ENCODE peak calls at places on chromosomes 7 and 10, in nine cellular contexts. O, F, P, Q, N, Y, S, R and G are unnamed samples.

GRCh38 chr10:75100764-75101291 is 10.6 kb upstream of the SAMD8 start:
- DNase-seq in F (no peak), S (no peak), O (no peak), Q (no peak), N (no peak), Y (no peak), P (no peak), R (no peak), G (no peak)

GRCh38 chr10:115173915-115174443 is 80.8 kb downstream of the ATRNL1 start:
- DNase-seq in Y (no peak), P (no peak), Q (no peak), N (no peak), S (no peak), R (no peak), F (no peak), O (no peak), G (no peak)

GRCh38 chr10:28839600-28840007 is 162.3 kb downstream of the BAMBI start:
- DNase-seq in N (no peak), S (no peak), F (peak), Y (no peak), O (peak), R (no peak), Q (no peak), P (no peak), G (no peak)

GRCh38 chr10:70566515-70567290 is 35.8 kb downstream of the PRF1 start:
- DNase-seq in P (no peak), S (no peak), O (no peak), Q (peak), F (no peak), Y (no peak), R (no peak), N (no peak), G (no peak)

GRCh38 chr10:15313034-15313433 is 58.1 kb downstream of the FAM171A1 start:
- DNase-seq in Q (no peak), O (no peak), P (no peak), N (no peak), F (peak), S (no peak), R (no peak), Y (no peak), G (no peak)

GRCh38 chr7:23181684-23182553 is at the start of gene NUP42:
- DNase-seq in N (peak), Q (peak), Y (peak), P (peak), F (peak), R (peak), S (peak), O (peak), G (peak)

GRCh38 chr7:141369422-141369821 is 181.8 kb upstream of the AGK start:
- DNase-seq in S (no peak), N (no peak), R (no peak), O (no peak), P (no peak), Y (peak), F (no peak), Q (no peak), G (no peak)

GRCh38 chr10:19977097-19977521 is 160.9 kb downstream of the PLXDC2 start:
- DNase-seq in N (no peak), F (peak), P (no peak), S (no peak), R (no peak), Q (no peak), Y (no peak), O (no peak), G (no peak)

GRCh38 chr7:81004098-81004497 is 85.2 kb upstream of the SEMA3C start:
- DNase-seq in R (no peak), Q (no peak), P (peak), F (peak), N (no peak), O (no peak), S (no peak), Y (no peak), G (no peak)

GRCh38 chr10:61452655-61453641 is at the start of gene TMEM26:
- DNase-seq in S (no peak), P (no peak), O (peak), N (peak), Y (peak), F (peak), Q (no peak), R (peak), G (peak)
- TF ChIP-seq CTCF in S (no peak), P (no peak), O (no peak), N (no peak), Y (no peak), F (no peak), Q (no peak), R (no peak), G (no peak)

GRCh38 chr10:56785292-56785691 is 424.2 kb upstream of the ZWINT start:
- DNase-seq in O (no peak), R (no peak), S (no peak), F (no peak), N (no peak), P (no peak), Y (no peak), Q (no peak), G (no peak)

DNA sequence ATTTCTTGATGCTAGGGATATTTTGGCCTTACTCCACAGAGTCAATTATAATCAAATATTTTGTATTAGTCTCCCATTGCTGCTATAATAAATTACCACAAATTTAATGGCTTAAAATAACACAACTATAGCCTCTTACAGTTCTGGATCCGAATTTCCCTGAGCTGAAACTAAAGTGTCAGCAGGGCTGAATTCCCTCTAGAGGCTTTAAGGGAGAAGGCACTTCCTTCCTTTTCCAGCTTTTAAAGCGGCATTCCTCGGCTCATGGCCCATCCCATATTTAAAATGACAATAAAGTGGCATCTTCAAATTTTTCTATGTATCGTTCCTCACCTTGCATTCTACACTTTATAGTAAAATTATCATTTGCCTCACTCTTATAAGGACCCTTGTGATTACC is 421.4 kb upstream of the ZWINT start:
- DNase-seq in N (no peak), S (no peak), R (no peak), Q (no peak), O (peak), Y (no peak), F (no peak), P (no peak), G (no peak)
- TF ChIP-seq CTCF in N (no peak), S (no peak), R (no peak), Q (no peak), O (no peak), Y (no peak), F (no peak), P (no peak), G (no peak)

GRCh38 chr7:49483142-49483541 is 290.3 kb upstream of the VWC2 start:
- DNase-seq in P (no peak), F (no peak), Q (no peak), O (peak), Y (no peak), N (no peak), S (no peak), R (no peak), G (peak)
- TF ChIP-seq CTCF in P (no peak), F (no peak), Q (peak), O (no peak), Y (peak), N (no peak), S (peak), R (peak), G (no peak)

DNA sequence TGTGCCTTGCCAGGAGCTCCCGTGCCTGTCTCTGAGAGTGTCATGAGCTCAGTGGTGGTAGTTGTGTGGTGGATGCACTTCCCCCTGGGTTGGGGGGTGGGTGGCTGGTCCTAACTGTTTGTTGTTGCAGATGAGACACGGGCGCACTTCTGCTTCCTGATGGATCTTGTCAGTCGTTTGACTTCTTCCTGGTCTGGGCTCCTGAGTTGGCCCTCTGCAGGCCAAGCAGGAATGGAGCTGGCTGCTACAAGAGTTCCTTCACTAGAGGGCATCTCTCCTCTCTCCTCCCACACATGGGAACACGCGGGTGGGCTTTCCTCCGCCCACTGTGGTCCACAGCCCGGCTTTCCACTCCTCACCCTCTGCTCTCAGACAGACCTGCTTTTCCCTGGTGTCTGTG is 82.0 kb downstream of the BMS1 start:
- DNase-seq in Y (no peak), S (no peak), O (no peak), N (no peak), R (no peak), Q (peak), F (peak), P (no peak), G (no peak)
- TF ChIP-seq CTCF in Y (peak), S (no peak), O (peak), N (no peak), R (no peak), Q (no peak), F (peak), P (peak), G (no peak)

DNA sequence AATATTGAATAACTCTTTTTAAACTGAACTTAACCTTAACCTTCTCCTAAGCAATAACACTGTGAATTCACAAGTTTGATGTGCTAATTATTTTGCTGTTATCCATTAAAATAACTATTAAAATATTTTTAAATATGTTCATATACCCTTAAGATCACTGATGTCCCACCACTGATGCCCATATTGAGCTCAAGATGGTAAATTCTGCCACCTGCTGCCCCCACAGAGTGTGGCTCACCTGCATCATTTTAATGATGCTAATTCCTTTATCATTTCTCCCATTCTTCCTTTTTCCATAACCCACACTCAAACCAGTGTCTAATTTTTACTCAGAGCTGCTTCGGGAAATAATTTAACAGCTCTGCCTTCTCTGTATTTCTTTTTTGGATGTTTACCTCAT is 82.3 kb upstream of the ARID5B start:
- DNase-seq in F (no peak), R (no peak), N (no peak), O (no peak), S (no peak), Y (no peak), P (no peak), Q (no peak), G (no peak)
- TF ChIP-seq CTCF in F (no peak), R (no peak), N (no peak), O (no peak), S (no peak), Y (no peak), P (no peak), Q (no peak), G (no peak)

GRCh38 chr10:84204122-84204521 is 9.8 kb downstream of the CDHR1 start:
- DNase-seq in R (no peak), F (no peak), Y (no peak), O (no peak), P (no peak), Q (no peak), S (peak), N (no peak), G (no peak)
- TF ChIP-seq CTCF in R (peak), F (peak), Y (peak), O (peak), P (peak), Q (peak), S (peak), N (no peak), G (peak)

GRCh38 chr10:126374435-126374834 is 13.8 kb downstream of the ADAM12 start:
- DNase-seq in Y (no peak), R (no peak), N (no peak), Q (no peak), P (no peak), O (no peak), F (no peak), S (no peak), G (no peak)

GRCh38 chr10:126372359-126372758 is 15.9 kb downstream of the ADAM12 start:
- DNase-seq in F (no peak), N (no peak), Y (no peak), S (no peak), O (no peak), P (no peak), Q (no peak), R (no peak), G (no peak)

GRCh38 chr10:126375299-126375698 is 13.0 kb downstream of the ADAM12 start:
- DNase-seq in P (no peak), S (no peak), R (no peak), Q (no peak), O (no peak), N (no peak), Y (no peak), F (no peak), G (no peak)

GRCh38 chr10:126373982-126374381 is 14.3 kb downstream of the ADAM12 start:
- DNase-seq in Y (no peak), Q (no peak), O (no peak), P (no peak), N (no peak), F (peak), R (no peak), S (no peak), G (no peak)

GRCh38 chr10:126373137-126373536 is 15.1 kb downstream of the ADAM12 start:
- DNase-seq in R (no peak), F (peak), Y (no peak), Q (no peak), P (no peak), O (no peak), S (no peak), N (peak), G (no peak)
- TF ChIP-seq CTCF in R (no peak), F (no peak), Y (no peak), Q (no peak), P (no peak), O (peak), S (no peak), N (no peak), G (no peak)

GRCh38 chr7:116451958-116452729 is 47.4 kb upstream of the CAV2 start:
- DNase-seq in Y (no peak), R (no peak), Q (no peak), F (no peak), P (no peak), O (no peak), N (no peak), S (no peak), G (no peak)
- TF ChIP-seq CTCF in Y (no peak), R (no peak), Q (no peak), F (no peak), P (no peak), O (no peak), N (no peak), S (no peak), G (no peak)

GRCh38 chr7:104271948-104272347 is 56.5 kb upstream of the LHFPL3 start:
- DNase-seq in F (no peak), P (no peak), R (no peak), Y (no peak), Q (no peak), N (no peak), O (no peak), S (no peak), G (no peak)
- TF ChIP-seq CTCF in F (no peak), P (no peak), R (no peak), Y (no peak), Q (no peak), N (no peak), O (no peak), S (no peak), G (no peak)

GRCh38 chr7:131355917-131356777 is 28.5 kb downstream of the MKLN1 start:
- DNase-seq in O (no peak), F (peak), Q (no peak), Y (no peak), P (no peak), N (peak), R (no peak), S (no peak), G (no peak)
- TF ChIP-seq CTCF in O (no peak), F (no peak), Q (no peak), Y (no peak), P (no peak), N (no peak), R (no peak), S (no peak), G (no peak)